ENCODE peak calls at places on chromosomes 11 and 22, in ten cellular contexts. F is keratinocyte, U is astrocyte of the spinal cord, G is mammary epithelial cell, E is breast epithelium, M is right lobe of liver, W is mucosa of descending colon, Z is upper lobe of right lung, Q is foreskin fibroblast, R is adrenal gland. T is an unnamed sample.

GRCh38 chr11:66333220-66333877 is 2.9 kb downstream of the RIN1 start:
- DNase-seq in U (no peak), G (no peak), Z (no peak), Q (no peak), E (no peak), F (no peak), W (peak; percentile 48), R (no peak), M (no peak), T (no peak)

GRCh38 chr11:114400222-114400973 is at the start of the genes C11orf71 and RBM7:
- DNase-seq in Q (peak; percentile 99), U (peak; percentile 99), Z (peak; percentile 99), G (peak; percentile 99), R (peak; percentile 98), F (peak; percentile 97), W (peak; percentile 99), M (peak; percentile 99), E (peak; percentile 96), T (peak; percentile 95)

GRCh38 chr22:21712751-21713427 is 22.7 kb downstream of the YPEL1 start:
- DNase-seq in W (no peak), Q (peak; percentile 66), R (peak; percentile 71), U (peak; percentile 80), M (peak; percentile 58), F (no peak), Z (no peak), E (peak; percentile 51), G (peak; percentile 59), T (peak; percentile 75)

GRCh38 chr11:36328956-36329673 is 33.0 kb downstream of the PRR5L start:
- DNase-seq in W (no peak), Q (no peak), R (no peak), M (no peak), U (peak; percentile 17), G (no peak), F (no peak), Z (no peak), E (no peak), T (no peak)

GRCh38 chr11:134170909-134171281 is 52.9 kb downstream of the NCAPD3 start:
- DNase-seq in W (no peak), G (no peak), F (no peak), Z (no peak), Q (no peak), E (no peak), U (no peak), M (no peak), R (no peak), T (no peak)

GRCh38 chr11:34625576-34625975 is 4.7 kb downstream of the EHF start:
- DNase-seq in R (no peak), Q (no peak), E (no peak), F (no peak), U (no peak), W (no peak), G (no peak), Z (no peak), M (no peak), T (no peak)

GRCh38 chr22:24120029-24120428 is 61.3 kb upstream of the SUSD2 start:
- DNase-seq in U (no peak), F (no peak), Z (no peak), E (no peak), R (no peak), G (no peak), Q (no peak), M (no peak), W (no peak), T (no peak)

GRCh38 chr11:2084721-2085120 is 54.5 kb downstream of the IGF2 start:
- DNase-seq in W (peak; percentile 29), Q (no peak), U (no peak), M (no peak), Z (no peak), R (no peak), G (no peak), E (peak; percentile 7), F (no peak), T (no peak)

GRCh38 chr11:123429851-123430735 is at the start of gene GRAMD1B:
- DNase-seq in W (peak; percentile 74), U (peak; percentile 84), Q (peak; percentile 38), R (peak; percentile 85), E (no peak), M (peak; percentile 55), F (no peak), Z (peak; percentile 77), G (no peak), T (no peak)
- TF ChIP-seq CTCF in W (no peak), U (peak; percentile 32), Q (peak; percentile 28), R (peak; percentile 31), E (no peak), M (no peak), F (no peak), Z (peak; percentile 4), G (no peak), T (no peak)

GRCh38 chr11:123357353-123357989 is 72.6 kb upstream of the GRAMD1B start:
- DNase-seq in Z (no peak), W (no peak), Q (no peak), M (no peak), R (no peak), E (no peak), G (no peak), F (no peak), U (no peak), T (no peak)

GRCh38 chr11:123356539-123356938 is 73.5 kb upstream of the GRAMD1B start:
- DNase-seq in G (no peak), E (no peak), F (no peak), Z (no peak), M (no peak), U (no peak), Q (no peak), R (no peak), W (no peak), T (no peak)

GRCh38 chr11:123360267-123360936 is 69.7 kb upstream of the GRAMD1B start:
- DNase-seq in Z (no peak), F (no peak), Q (no peak), U (no peak), R (no peak), G (no peak), M (no peak), W (no peak), E (no peak), T (no peak)

GRCh38 chr11:123354371-123354770 is 75.7 kb upstream of the GRAMD1B start:
- DNase-seq in W (no peak), Z (no peak), E (no peak), F (no peak), R (no peak), G (no peak), Q (no peak), M (no peak), U (no peak), T (no peak)

GRCh38 chr11:123357990-123358827 is 71.9 kb upstream of the GRAMD1B start:
- DNase-seq in E (no peak), F (no peak), U (peak; percentile 16), W (no peak), G (peak; percentile 13), Z (no peak), Q (peak; percentile 9), R (peak; percentile 44), M (peak; percentile 17), T (no peak)
- H3K4me3 ChIP-seq in E (peak overlapping the region; percentile 14), F (peak overlapping the region; percentile 26), U (peak overlapping the region; percentile 16), W (no peak overlapping the region), G (no peak overlapping the region), Z (peak overlapping the region; percentile 35), Q (peak overlapping the region; percentile 60), R (no peak overlapping the region), M (no peak overlapping the region), T (peak overlapping the region; percentile 31)

DNA sequence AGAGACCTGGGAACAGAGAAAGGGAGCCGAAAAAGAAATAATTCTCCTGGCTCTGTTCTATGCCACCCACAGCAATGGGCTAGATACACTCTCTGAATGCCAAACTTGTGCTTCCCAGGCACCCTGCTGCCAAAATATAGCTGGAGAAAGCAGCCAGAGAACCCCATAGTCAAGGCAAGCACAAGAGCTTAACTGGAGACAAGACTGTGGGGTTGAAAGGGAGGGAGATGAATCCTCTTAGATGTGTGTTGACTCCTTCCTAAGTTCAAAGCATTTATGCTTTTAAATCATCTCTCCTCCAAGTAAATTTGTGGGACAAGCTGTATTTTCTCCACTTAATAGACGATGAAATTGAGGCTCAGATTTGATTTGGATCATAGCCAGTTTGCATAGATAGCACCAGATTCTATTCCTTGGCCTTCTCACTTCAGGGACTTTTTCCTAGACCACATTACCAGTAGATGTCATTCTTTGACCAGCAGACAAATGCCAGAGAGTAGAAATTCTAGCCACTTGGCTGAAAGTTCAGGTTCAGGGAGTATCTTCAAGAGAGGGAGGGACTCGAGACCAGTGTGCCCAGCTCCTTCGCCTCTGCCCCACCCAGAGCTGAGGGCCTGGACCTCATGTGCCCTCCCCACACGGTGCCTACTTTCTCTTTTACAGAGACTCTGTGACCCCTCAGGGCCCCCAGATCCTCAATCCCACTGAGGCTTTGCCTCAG is 16.6 kb upstream of the ETS1 start:
- DNase-seq in R (no peak), Q (no peak), G (no peak), F (no peak), W (no peak), Z (no peak), E (no peak), U (no peak), M (no peak), T (no peak)
- TF ChIP-seq CTCF in R (no peak), Q (no peak), G (no peak), F (no peak), W (no peak), Z (no peak), E (no peak), U (no peak), M (peak; percentile 14), T (no peak)

GRCh38 chr22:36376265-36376664 is 11.5 kb downstream of the MYH9 start:
- DNase-seq in W (no peak), Q (no peak), G (no peak), Z (no peak), M (no peak), E (no peak), U (no peak), R (no peak), F (no peak), T (no peak)

GRCh38 chr22:36377022-36377631 is 10.6 kb downstream of the MYH9 start:
- DNase-seq in M (no peak), W (no peak), Q (no peak), G (no peak), E (no peak), R (no peak), U (no peak), F (no peak), Z (no peak), T (no peak)

GRCh38 chr22:36373258-36373579 is 14.5 kb downstream of the MYH9 start:
- DNase-seq in W (peak; percentile 75), U (no peak), Z (peak; percentile 91), E (peak; percentile 87), Q (no peak), F (no peak), R (no peak), M (peak; percentile 63), G (no peak), T (no peak)

GRCh38 chr22:36375071-36375980 is 12.4 kb downstream of the MYH9 start:
- DNase-seq in E (no peak), G (no peak), Z (peak; percentile 79), U (peak; percentile 24), W (no peak), Q (no peak), R (no peak), F (no peak), M (no peak), T (no peak)

DNA sequence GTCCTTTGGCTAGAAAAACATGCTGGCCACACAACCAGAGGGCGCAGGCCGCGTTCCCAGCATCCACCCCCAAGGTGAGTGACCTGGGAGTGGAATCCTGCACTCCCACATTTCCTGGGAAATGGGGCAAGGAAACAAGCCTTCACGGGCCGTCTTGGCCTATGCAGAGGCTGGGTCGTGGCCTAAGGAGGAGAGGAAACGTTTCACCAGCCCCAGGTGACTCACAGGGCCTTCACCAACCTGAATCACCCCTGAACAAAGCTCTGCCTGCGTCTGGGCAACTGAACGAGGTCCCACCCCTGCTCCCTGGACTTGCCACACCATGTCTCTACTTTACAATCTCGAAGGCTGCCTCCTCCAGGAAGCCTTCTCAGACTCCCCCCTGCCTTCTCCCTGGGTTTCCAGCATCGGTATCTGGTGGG is 13.2 kb downstream of the MYH9 start:
- DNase-seq in G (peak; percentile 97), E (no peak), Z (no peak), M (no peak), U (peak; percentile 53), W (peak; percentile 73), Q (peak; percentile 71), R (no peak), F (no peak), T (no peak)
- H3K4me3 ChIP-seq in G (no peak overlapping the region), E (no peak overlapping the region), Z (no peak overlapping the region), M (no peak overlapping the region), U (no peak overlapping the region), W (no peak overlapping the region), Q (no peak overlapping the region), R (no peak overlapping the region), F (peak overlapping the region; percentile 28), T (no peak overlapping the region)